ENCODE peak calls at places on chromosomes 11 and 22, in four cellular contexts. J, C, P and R are unnamed samples.

GRCh38 chr22:25900880-25901279 is 158.9 kb downstream of the MYO18B start:
- DNase-seq in C (no peak), P (peak), J (no peak), R (no peak)

GRCh38 chr11:36409152-36409713 is 100.8 kb downstream of the TRAF6 start:
- DNase-seq in C (no peak), P (no peak), J (no peak), R (no peak)

GRCh38 chr11:75198278-75198948 is 42.2 kb upstream of the TPBGL start:
- DNase-seq in P (no peak), C (no peak), J (peak), R (no peak)

GRCh38 chr11:111310723-111311122 is 12.4 kb downstream of the POU2AF3 start:
- DNase-seq in P (no peak), C (no peak), J (no peak), R (no peak)

GRCh38 chr11:130180491-130180890 is 20.9 kb downstream of the ST14 start:
- DNase-seq in P (no peak), J (no peak), C (no peak), R (no peak)

GRCh38 chr11:83157755-83158473 is 983 bp downstream of the PCF11 start:
- DNase-seq in C (peak), P (peak), J (peak), R (no peak)

GRCh38 chr11:134098566-134099184 is 29.8 kb downstream of the JAM3 start:
- DNase-seq in J (no peak), P (no peak), C (no peak), R (no peak)

GRCh38 chr11:108870373-108871020 is 205.6 kb downstream of the DDX10 start:
- DNase-seq in P (no peak), C (no peak), J (no peak), R (no peak)

GRCh38 chr11:125210112-125210511 is 45.6 kb downstream of the PKNOX2 start:
- DNase-seq in P (no peak), C (no peak), J (no peak), R (no peak)

GRCh38 chr11:1881442-1882264 is 10.0 kb downstream of the PRR33 start:
- DNase-seq in C (no peak), J (peak), P (no peak), R (no peak)

GRCh38 chr11:61045271-61045670 is 57.0 kb upstream of the CD5 start:
- DNase-seq in J (no peak), C (no peak), P (no peak), R (no peak)

GRCh38 chr11:44949160-44950035 is 1.3 kb downstream of the TP53I11 start:
- DNase-seq in C (no peak), P (no peak), J (peak), R (no peak)

GRCh38 chr11:120040136-120040840 is 97.6 kb downstream of the TRIM29 start:
- DNase-seq in P (no peak), J (no peak), C (no peak), R (no peak)

GRCh38 chr11:33701302-33701701 is 676 bp upstream of the C11orf91 start:
- DNase-seq in C (no peak), P (no peak), J (no peak), R (no peak)

GRCh38 chr22:44024288-44024908 is at the start of gene PARVB:
- DNase-seq in C (no peak), P (no peak), J (peak), R (no peak)

GRCh38 chr11:24406389-24406788 is 90.5 kb upstream of the LUZP2 start:
- DNase-seq in C (no peak), J (no peak), P (no peak), R (no peak)

GRCh38 chr11:19633276-19633675 is 79.4 kb upstream of the NAV2 start:
- DNase-seq in J (peak), C (no peak), P (peak), R (no peak)

GRCh38 chr11:19370100-19370861 is 129.5 kb upstream of the E2F8 start:
- DNase-seq in P (no peak), C (no peak), J (peak), R (no peak)

GRCh38 chr11:113286509-113287497 is 27.6 kb upstream of the TTC12 start:
- DNase-seq in C (no peak), P (no peak), J (no peak), R (no peak)

GRCh38 chr11:30917859-30918478 is 331.8 kb upstream of the MPPED2 start:
- DNase-seq in J (no peak), P (no peak), C (no peak), R (no peak)

GRCh38 chr11:63666874-63667273 is 4.3 kb downstream of the ATL3 start:
- DNase-seq in J (no peak), P (no peak), C (no peak), R (no peak)

GRCh38 chr11:131408011-131408640 is 37.7 kb downstream of the NTM start:
- DNase-seq in J (no peak), C (no peak), P (no peak), R (no peak)

GRCh38 chr11:123381149-123381548 is 48.9 kb upstream of the GRAMD1B start:
- DNase-seq in C (no peak), J (no peak), P (no peak), R (no peak)

GRCh38 chr11:124578761-124579160 is 9.0 kb downstream of the OR8A1 start:
- DNase-seq in C (no peak), P (no peak), J (no peak), R (no peak)

GRCh38 chr11:57461841-57462489 is 1.6 kb downstream of the RTN4RL2 start:
- DNase-seq in C (no peak), P (no peak), J (no peak), R (no peak)

GRCh38 chr11:62139526-62140301 is 15.9 kb downstream of the INCENP start:
- DNase-seq in C (no peak), J (no peak), P (no peak), R (no peak)

GRCh38 chr11:47495856-47496217 is 46.9 kb upstream of the RAPSN start:
- DNase-seq in C (no peak), J (no peak), P (no peak), R (no peak)

GRCh38 chr11:27456140-27456801 is 16.3 kb downstream of the LGR4 start:
- DNase-seq in J (no peak), C (no peak), P (no peak), R (no peak)

GRCh38 chr22:37176464-37177061 is 11.5 kb downstream of the C1QTNF6 start:
- DNase-seq in C (no peak), P (no peak), J (peak), R (no peak)

GRCh38 chr11:1838426-1839131 is at the start of gene TNNI2:
- DNase-seq in C (no peak), J (peak), P (no peak), R (no peak)

GRCh38 chr11:50246183-50246582 is 213.5 kb downstream of the OR4C45 start:
- DNase-seq in P (no peak), J (no peak), C (no peak), R (no peak)

GRCh38 chr11:2798951-2799761 is 86.4 kb downstream of the CDKN1C start:
- DNase-seq in C (no peak), P (no peak), J (peak), R (no peak)

GRCh38 chr22:23756891-23757290 is 2.7 kb upstream of the VPREB3 start:
- DNase-seq in C (no peak), P (no peak), J (no peak), R (no peak)

GRCh38 chr11:106917973-106918372 is 100.3 kb downstream of the GUCY1A2 start:
- DNase-seq in P (no peak), J (no peak), C (no peak), R (no peak)

GRCh38 chr11:1091332-1092083 is 16.8 kb downstream of the MUC2 start:
- DNase-seq in P (no peak), J (no peak), C (no peak), R (no peak)

GRCh38 chr22:50703726-50704509 is 31.3 kb downstream of the SHANK3 start:
- DNase-seq in J (peak), P (no peak), C (no peak), R (no peak)

GRCh38 chr11:65210361-65210731 is 28.6 kb downstream of the CAPN1 start:
- DNase-seq in C (no peak), J (no peak), P (no peak), R (no peak)

GRCh38 chr22:27534720-27535125 is 266.8 kb downstream of the MN1 start:
- DNase-seq in P (no peak), C (no peak), J (no peak), R (no peak)